ENCODE peak calls at places on chromosomes 6 and 20, in nine cellular contexts. One of them, this sample, is unnamed.

GRCh38 chr6:90256698-90257485 is 39.8 kb downstream of the BACH2 start:
- DNase-seq in A673: peak; percentile 4
- DNase-seq in hypothalamus: no peak
- DNase-seq in activated CD4-positive, alpha-beta T cell treated with anti-CD3 and anti-CD28 coated beads, Interleukin-2, amount 50 U/mL, for 1 hour: no peak
- DNase-seq in astrocyte of the hippocampus: peak; percentile 35
- DNase-seq in T-helper 2 cell: no peak
- DNase-seq in Kasumi-1: no peak
- DNase-seq in stimulated activated CD4-positive, alpha-beta T cell treated with anti-CD3 and anti-CD28 coated beads, Interleukin-15, amount 100 ng/mL, for 1 hour: no peak
- DNase-seq in psoas muscle: no peak
- DNase-seq in this sample: no peak

GRCh38 chr6:3138341-3138740 is 19.0 kb downstream of the TUBB2A start:
- DNase-seq in stimulated activated CD4-positive, alpha-beta T cell treated with anti-CD3 and anti-CD28 coated beads, Interleukin-15, amount 100 ng/mL, for 1 hour: no peak
- DNase-seq in A673: peak; percentile 52
- DNase-seq in psoas muscle: no peak
- DNase-seq in T-helper 2 cell: no peak
- DNase-seq in astrocyte of the hippocampus: no peak
- DNase-seq in activated CD4-positive, alpha-beta T cell treated with anti-CD3 and anti-CD28 coated beads, Interleukin-2, amount 50 U/mL, for 1 hour: no peak
- DNase-seq in hypothalamus: no peak
- DNase-seq in Kasumi-1: no peak
- DNase-seq in this sample: no peak

GRCh38 chr6:143642403-143642802 is 35.4 kb upstream of the PHACTR2 start:
- DNase-seq in A673: no peak
- DNase-seq in astrocyte of the hippocampus: no peak
- DNase-seq in activated CD4-positive, alpha-beta T cell treated with anti-CD3 and anti-CD28 coated beads, Interleukin-2, amount 50 U/mL, for 1 hour: no peak
- DNase-seq in T-helper 2 cell: no peak
- DNase-seq in Kasumi-1: no peak
- DNase-seq in stimulated activated CD4-positive, alpha-beta T cell treated with anti-CD3 and anti-CD28 coated beads, Interleukin-15, amount 100 ng/mL, for 1 hour: no peak
- DNase-seq in psoas muscle: no peak
- DNase-seq in hypothalamus: no peak
- DNase-seq in this sample: no peak

GRCh38 chr20:49501917-49502316 is 19.4 kb upstream of the KCNB1 start:
- DNase-seq in activated CD4-positive, alpha-beta T cell treated with anti-CD3 and anti-CD28 coated beads, Interleukin-2, amount 50 U/mL, for 1 hour: no peak
- DNase-seq in astrocyte of the hippocampus: peak; percentile 31
- DNase-seq in Kasumi-1: no peak
- DNase-seq in psoas muscle: peak; percentile 9
- DNase-seq in stimulated activated CD4-positive, alpha-beta T cell treated with anti-CD3 and anti-CD28 coated beads, Interleukin-15, amount 100 ng/mL, for 1 hour: no peak
- DNase-seq in hypothalamus: no peak
- DNase-seq in T-helper 2 cell: no peak
- DNase-seq in A673: peak; percentile 30
- DNase-seq in this sample: no peak

GRCh38 chr6:170287371-170287876 is 3.5 kb downstream of the DLL1 start:
- DNase-seq in astrocyte of the hippocampus: no peak
- DNase-seq in Kasumi-1: no peak
- DNase-seq in stimulated activated CD4-positive, alpha-beta T cell treated with anti-CD3 and anti-CD28 coated beads, Interleukin-15, amount 100 ng/mL, for 1 hour: no peak
- DNase-seq in hypothalamus: no peak
- DNase-seq in A673: no peak
- DNase-seq in activated CD4-positive, alpha-beta T cell treated with anti-CD3 and anti-CD28 coated beads, Interleukin-2, amount 50 U/mL, for 1 hour: no peak
- DNase-seq in T-helper 2 cell: no peak
- DNase-seq in psoas muscle: peak; percentile 58
- DNase-seq in this sample: no peak

GRCh38 chr6:24659547-24659946 is 7.2 kb downstream of the TDP2 start:
- DNase-seq in psoas muscle: no peak
- DNase-seq in stimulated activated CD4-positive, alpha-beta T cell treated with anti-CD3 and anti-CD28 coated beads, Interleukin-15, amount 100 ng/mL, for 1 hour: no peak
- DNase-seq in hypothalamus: no peak
- DNase-seq in activated CD4-positive, alpha-beta T cell treated with anti-CD3 and anti-CD28 coated beads, Interleukin-2, amount 50 U/mL, for 1 hour: no peak
- DNase-seq in T-helper 2 cell: no peak
- DNase-seq in Kasumi-1: no peak
- DNase-seq in astrocyte of the hippocampus: no peak
- DNase-seq in A673: no peak
- DNase-seq in this sample: no peak

GRCh38 chr6:3244003-3244831 is 14.5 kb upstream of the PSMG4 start:
- DNase-seq in hypothalamus: no peak
- DNase-seq in Kasumi-1: no peak
- DNase-seq in stimulated activated CD4-positive, alpha-beta T cell treated with anti-CD3 and anti-CD28 coated beads, Interleukin-15, amount 100 ng/mL, for 1 hour: no peak
- DNase-seq in psoas muscle: no peak
- DNase-seq in A673: no peak
- DNase-seq in T-helper 2 cell: no peak
- DNase-seq in astrocyte of the hippocampus: no peak
- DNase-seq in activated CD4-positive, alpha-beta T cell treated with anti-CD3 and anti-CD28 coated beads, Interleukin-2, amount 50 U/mL, for 1 hour: no peak
- DNase-seq in this sample: no peak

GRCh38 chr6:26157150-26157837 is 70.1 kb downstream of the HFE start:
- DNase-seq in psoas muscle: peak; percentile 80
- DNase-seq in activated CD4-positive, alpha-beta T cell treated with anti-CD3 and anti-CD28 coated beads, Interleukin-2, amount 50 U/mL, for 1 hour: peak; percentile 56
- DNase-seq in T-helper 2 cell: peak; percentile 30
- DNase-seq in A673: no peak
- DNase-seq in Kasumi-1: peak; percentile 79
- DNase-seq in astrocyte of the hippocampus: peak; percentile 67
- DNase-seq in hypothalamus: peak; percentile 14
- DNase-seq in stimulated activated CD4-positive, alpha-beta T cell treated with anti-CD3 and anti-CD28 coated beads, Interleukin-15, amount 100 ng/mL, for 1 hour: peak; percentile 27
- DNase-seq in this sample: peak; percentile 71

GRCh38 chr20:9066196-9066595 is 2.7 kb upstream of the PLCB4 start:
- DNase-seq in stimulated activated CD4-positive, alpha-beta T cell treated with anti-CD3 and anti-CD28 coated beads, Interleukin-15, amount 100 ng/mL, for 1 hour: no peak
- DNase-seq in hypothalamus: no peak
- DNase-seq in A673: no peak
- DNase-seq in psoas muscle: no peak
- DNase-seq in astrocyte of the hippocampus: no peak
- DNase-seq in Kasumi-1: no peak
- DNase-seq in activated CD4-positive, alpha-beta T cell treated with anti-CD3 and anti-CD28 coated beads, Interleukin-2, amount 50 U/mL, for 1 hour: no peak
- DNase-seq in T-helper 2 cell: no peak
- DNase-seq in this sample: no peak

GRCh38 chr20:57582432-57583288 is 21.8 kb downstream of the PCK1 start:
- DNase-seq in Kasumi-1: no peak
- DNase-seq in A673: peak; percentile 83
- DNase-seq in hypothalamus: no peak
- DNase-seq in psoas muscle: no peak
- DNase-seq in T-helper 2 cell: no peak
- DNase-seq in activated CD4-positive, alpha-beta T cell treated with anti-CD3 and anti-CD28 coated beads, Interleukin-2, amount 50 U/mL, for 1 hour: no peak
- DNase-seq in stimulated activated CD4-positive, alpha-beta T cell treated with anti-CD3 and anti-CD28 coated beads, Interleukin-15, amount 100 ng/mL, for 1 hour: no peak
- DNase-seq in astrocyte of the hippocampus: peak; percentile 91
- DNase-seq in this sample: no peak

GRCh38 chr6:132270745-132271414 is 130.4 kb downstream of the MOXD1 start:
- DNase-seq in psoas muscle: no peak
- DNase-seq in astrocyte of the hippocampus: no peak
- DNase-seq in T-helper 2 cell: no peak
- DNase-seq in A673: no peak
- DNase-seq in activated CD4-positive, alpha-beta T cell treated with anti-CD3 and anti-CD28 coated beads, Interleukin-2, amount 50 U/mL, for 1 hour: no peak
- DNase-seq in Kasumi-1: no peak
- DNase-seq in hypothalamus: no peak
- DNase-seq in stimulated activated CD4-positive, alpha-beta T cell treated with anti-CD3 and anti-CD28 coated beads, Interleukin-15, amount 100 ng/mL, for 1 hour: no peak
- DNase-seq in this sample: no peak

GRCh38 chr20:49384437-49385434 is 97.7 kb downstream of the KCNB1 start:
- DNase-seq in A673: peak; percentile 87
- DNase-seq in hypothalamus: peak; percentile 31
- DNase-seq in Kasumi-1: peak; percentile 68
- DNase-seq in activated CD4-positive, alpha-beta T cell treated with anti-CD3 and anti-CD28 coated beads, Interleukin-2, amount 50 U/mL, for 1 hour: peak; percentile 59
- DNase-seq in astrocyte of the hippocampus: peak; percentile 75
- DNase-seq in T-helper 2 cell: peak; percentile 33
- DNase-seq in stimulated activated CD4-positive, alpha-beta T cell treated with anti-CD3 and anti-CD28 coated beads, Interleukin-15, amount 100 ng/mL, for 1 hour: peak; percentile 2
- DNase-seq in psoas muscle: peak; percentile 82
- DNase-seq in this sample: peak; percentile 12

GRCh38 chr20:4141616-4142240 is 126.4 kb upstream of the RNF24 start:
- DNase-seq in hypothalamus: no peak
- DNase-seq in A673: no peak
- DNase-seq in activated CD4-positive, alpha-beta T cell treated with anti-CD3 and anti-CD28 coated beads, Interleukin-2, amount 50 U/mL, for 1 hour: no peak
- DNase-seq in T-helper 2 cell: no peak
- DNase-seq in stimulated activated CD4-positive, alpha-beta T cell treated with anti-CD3 and anti-CD28 coated beads, Interleukin-15, amount 100 ng/mL, for 1 hour: no peak
- DNase-seq in psoas muscle: no peak
- DNase-seq in Kasumi-1: no peak
- DNase-seq in astrocyte of the hippocampus: no peak
- DNase-seq in this sample: no peak

GRCh38 chr6:41443616-41444525 is 102.3 kb upstream of the FOXP4 start:
- DNase-seq in Kasumi-1: no peak
- DNase-seq in astrocyte of the hippocampus: no peak
- DNase-seq in A673: peak; percentile 40
- DNase-seq in stimulated activated CD4-positive, alpha-beta T cell treated with anti-CD3 and anti-CD28 coated beads, Interleukin-15, amount 100 ng/mL, for 1 hour: no peak
- DNase-seq in activated CD4-positive, alpha-beta T cell treated with anti-CD3 and anti-CD28 coated beads, Interleukin-2, amount 50 U/mL, for 1 hour: no peak
- DNase-seq in hypothalamus: no peak
- DNase-seq in psoas muscle: peak; percentile 73
- DNase-seq in T-helper 2 cell: no peak
- DNase-seq in this sample: no peak

GRCh38 chr6:140071601-140072062 is 697.2 kb upstream of the CITED2 start:
- DNase-seq in psoas muscle: no peak
- DNase-seq in Kasumi-1: no peak
- DNase-seq in astrocyte of the hippocampus: peak; percentile 59
- DNase-seq in stimulated activated CD4-positive, alpha-beta T cell treated with anti-CD3 and anti-CD28 coated beads, Interleukin-15, amount 100 ng/mL, for 1 hour: no peak
- DNase-seq in A673: no peak
- DNase-seq in activated CD4-positive, alpha-beta T cell treated with anti-CD3 and anti-CD28 coated beads, Interleukin-2, amount 50 U/mL, for 1 hour: no peak
- DNase-seq in T-helper 2 cell: no peak
- DNase-seq in hypothalamus: no peak
- DNase-seq in this sample: no peak

GRCh38 chr6:136783495-136784270 is 8.6 kb downstream of the MAP3K5 start:
- DNase-seq in T-helper 2 cell: no peak
- DNase-seq in A673: no peak
- DNase-seq in Kasumi-1: peak; percentile 98
- DNase-seq in astrocyte of the hippocampus: no peak
- DNase-seq in hypothalamus: peak; percentile 4
- DNase-seq in stimulated activated CD4-positive, alpha-beta T cell treated with anti-CD3 and anti-CD28 coated beads, Interleukin-15, amount 100 ng/mL, for 1 hour: no peak
- DNase-seq in psoas muscle: no peak
- DNase-seq in activated CD4-positive, alpha-beta T cell treated with anti-CD3 and anti-CD28 coated beads, Interleukin-2, amount 50 U/mL, for 1 hour: no peak
- DNase-seq in this sample: no peak

GRCh38 chr20:56422824-56423189 is 10.7 kb downstream of the CASS4 start:
- DNase-seq in activated CD4-positive, alpha-beta T cell treated with anti-CD3 and anti-CD28 coated beads, Interleukin-2, amount 50 U/mL, for 1 hour: no peak
- DNase-seq in A673: no peak
- DNase-seq in stimulated activated CD4-positive, alpha-beta T cell treated with anti-CD3 and anti-CD28 coated beads, Interleukin-15, amount 100 ng/mL, for 1 hour: no peak
- DNase-seq in psoas muscle: no peak
- DNase-seq in hypothalamus: no peak
- DNase-seq in astrocyte of the hippocampus: no peak
- DNase-seq in Kasumi-1: no peak
- DNase-seq in T-helper 2 cell: no peak
- DNase-seq in this sample: no peak

GRCh38 chr6:1832844-1833787 is 223.4 kb downstream of the FOXC1 start:
- DNase-seq in T-helper 2 cell: no peak
- DNase-seq in stimulated activated CD4-positive, alpha-beta T cell treated with anti-CD3 and anti-CD28 coated beads, Interleukin-15, amount 100 ng/mL, for 1 hour: no peak
- DNase-seq in astrocyte of the hippocampus: peak; percentile 85
- DNase-seq in activated CD4-positive, alpha-beta T cell treated with anti-CD3 and anti-CD28 coated beads, Interleukin-2, amount 50 U/mL, for 1 hour: no peak
- DNase-seq in A673: no peak
- DNase-seq in psoas muscle: peak; percentile 68
- DNase-seq in hypothalamus: no peak
- DNase-seq in Kasumi-1: no peak
- DNase-seq in this sample: no peak

GRCh38 chr6:154515808-154516207 is 5.3 kb upstream of the CNKSR3 start:
- DNase-seq in Kasumi-1: no peak
- DNase-seq in A673: peak; percentile 24
- DNase-seq in stimulated activated CD4-positive, alpha-beta T cell treated with anti-CD3 and anti-CD28 coated beads, Interleukin-15, amount 100 ng/mL, for 1 hour: no peak
- DNase-seq in T-helper 2 cell: no peak
- DNase-seq in hypothalamus: no peak
- DNase-seq in astrocyte of the hippocampus: no peak
- DNase-seq in activated CD4-positive, alpha-beta T cell treated with anti-CD3 and anti-CD28 coated beads, Interleukin-2, amount 50 U/mL, for 1 hour: no peak
- DNase-seq in psoas muscle: no peak
- DNase-seq in this sample: no peak

GRCh38 chr6:84332139-84333034 is 104.9 kb upstream of the CEP162 start:
- DNase-seq in A673: no peak
- DNase-seq in activated CD4-positive, alpha-beta T cell treated with anti-CD3 and anti-CD28 coated beads, Interleukin-2, amount 50 U/mL, for 1 hour: no peak
- DNase-seq in hypothalamus: no peak
- DNase-seq in stimulated activated CD4-positive, alpha-beta T cell treated with anti-CD3 and anti-CD28 coated beads, Interleukin-15, amount 100 ng/mL, for 1 hour: no peak
- DNase-seq in Kasumi-1: no peak
- DNase-seq in T-helper 2 cell: no peak
- DNase-seq in psoas muscle: no peak
- DNase-seq in astrocyte of the hippocampus: no peak
- DNase-seq in this sample: no peak

GRCh38 chr6:33840064-33840926 is 36.5 kb upstream of the MLN start:
- DNase-seq in psoas muscle: no peak
- DNase-seq in A673: peak; percentile 98
- DNase-seq in astrocyte of the hippocampus: peak; percentile 84
- DNase-seq in activated CD4-positive, alpha-beta T cell treated with anti-CD3 and anti-CD28 coated beads, Interleukin-2, amount 50 U/mL, for 1 hour: no peak
- DNase-seq in stimulated activated CD4-positive, alpha-beta T cell treated with anti-CD3 and anti-CD28 coated beads, Interleukin-15, amount 100 ng/mL, for 1 hour: no peak
- DNase-seq in hypothalamus: no peak
- DNase-seq in Kasumi-1: peak; percentile 97
- DNase-seq in T-helper 2 cell: no peak
- DNase-seq in this sample: no peak

GRCh38 chr6:124854338-124854922 is 107.8 kb upstream of the RNF217 start:
- DNase-seq in Kasumi-1: no peak
- DNase-seq in activated CD4-positive, alpha-beta T cell treated with anti-CD3 and anti-CD28 coated beads, Interleukin-2, amount 50 U/mL, for 1 hour: no peak
- DNase-seq in hypothalamus: no peak
- DNase-seq in T-helper 2 cell: no peak
- DNase-seq in A673: peak; percentile 38
- DNase-seq in stimulated activated CD4-positive, alpha-beta T cell treated with anti-CD3 and anti-CD28 coated beads, Interleukin-15, amount 100 ng/mL, for 1 hour: no peak
- DNase-seq in astrocyte of the hippocampus: no peak
- DNase-seq in psoas muscle: no peak
- DNase-seq in this sample: no peak

GRCh38 chr6:142872376-142872775 is 72.6 kb downstream of the HIVEP2 start:
- DNase-seq in astrocyte of the hippocampus: peak; percentile 26
- DNase-seq in A673: no peak
- DNase-seq in psoas muscle: no peak
- DNase-seq in activated CD4-positive, alpha-beta T cell treated with anti-CD3 and anti-CD28 coated beads, Interleukin-2, amount 50 U/mL, for 1 hour: no peak
- DNase-seq in stimulated activated CD4-positive, alpha-beta T cell treated with anti-CD3 and anti-CD28 coated beads, Interleukin-15, amount 100 ng/mL, for 1 hour: no peak
- DNase-seq in T-helper 2 cell: no peak
- DNase-seq in hypothalamus: no peak
- DNase-seq in Kasumi-1: no peak
- DNase-seq in this sample: no peak

GRCh38 chr20:49635171-49635570 is 67.2 kb upstream of the PTGIS start:
- DNase-seq in activated CD4-positive, alpha-beta T cell treated with anti-CD3 and anti-CD28 coated beads, Interleukin-2, amount 50 U/mL, for 1 hour: no peak
- DNase-seq in stimulated activated CD4-positive, alpha-beta T cell treated with anti-CD3 and anti-CD28 coated beads, Interleukin-15, amount 100 ng/mL, for 1 hour: no peak
- DNase-seq in hypothalamus: no peak
- DNase-seq in Kasumi-1: peak; percentile 36
- DNase-seq in psoas muscle: peak; percentile 62
- DNase-seq in T-helper 2 cell: no peak
- DNase-seq in A673: no peak
- DNase-seq in astrocyte of the hippocampus: no peak
- DNase-seq in this sample: no peak

GRCh38 chr20:53099851-53100250 is 127.7 kb downstream of the TSHZ2 start:
- DNase-seq in stimulated activated CD4-positive, alpha-beta T cell treated with anti-CD3 and anti-CD28 coated beads, Interleukin-15, amount 100 ng/mL, for 1 hour: no peak
- DNase-seq in A673: no peak
- DNase-seq in astrocyte of the hippocampus: peak; percentile 35
- DNase-seq in psoas muscle: no peak
- DNase-seq in hypothalamus: no peak
- DNase-seq in activated CD4-positive, alpha-beta T cell treated with anti-CD3 and anti-CD28 coated beads, Interleukin-2, amount 50 U/mL, for 1 hour: no peak
- DNase-seq in Kasumi-1: no peak
- DNase-seq in T-helper 2 cell: no peak
- DNase-seq in this sample: no peak

GRCh38 chr20:48682529-48683385 is 145.0 kb downstream of the PREX1 start:
- DNase-seq in psoas muscle: peak; percentile 82
- DNase-seq in A673: peak; percentile 99
- DNase-seq in activated CD4-positive, alpha-beta T cell treated with anti-CD3 and anti-CD28 coated beads, Interleukin-2, amount 50 U/mL, for 1 hour: no peak
- DNase-seq in Kasumi-1: peak; percentile 64
- DNase-seq in stimulated activated CD4-positive, alpha-beta T cell treated with anti-CD3 and anti-CD28 coated beads, Interleukin-15, amount 100 ng/mL, for 1 hour: no peak
- DNase-seq in astrocyte of the hippocampus: peak; percentile 91
- DNase-seq in hypothalamus: peak; percentile 36
- DNase-seq in T-helper 2 cell: no peak
- DNase-seq in this sample: no peak

GRCh38 chr6:156618600-156619205 is 158.5 kb upstream of the ARID1B start:
- DNase-seq in T-helper 2 cell: no peak
- DNase-seq in A673: peak; percentile 68
- DNase-seq in astrocyte of the hippocampus: peak; percentile 40
- DNase-seq in activated CD4-positive, alpha-beta T cell treated with anti-CD3 and anti-CD28 coated beads, Interleukin-2, amount 50 U/mL, for 1 hour: no peak
- DNase-seq in psoas muscle: no peak
- DNase-seq in Kasumi-1: no peak
- DNase-seq in hypothalamus: no peak
- DNase-seq in stimulated activated CD4-positive, alpha-beta T cell treated with anti-CD3 and anti-CD28 coated beads, Interleukin-15, amount 100 ng/mL, for 1 hour: no peak
- DNase-seq in this sample: no peak

GRCh38 chr20:47143658-47144057 is 212.8 kb downstream of the ZMYND8 start:
- DNase-seq in T-helper 2 cell: no peak
- DNase-seq in activated CD4-positive, alpha-beta T cell treated with anti-CD3 and anti-CD28 coated beads, Interleukin-2, amount 50 U/mL, for 1 hour: no peak
- DNase-seq in A673: no peak
- DNase-seq in hypothalamus: no peak
- DNase-seq in astrocyte of the hippocampus: no peak
- DNase-seq in stimulated activated CD4-positive, alpha-beta T cell treated with anti-CD3 and anti-CD28 coated beads, Interleukin-15, amount 100 ng/mL, for 1 hour: no peak
- DNase-seq in psoas muscle: no peak
- DNase-seq in Kasumi-1: no peak
- DNase-seq in this sample: no peak

GRCh38 chr6:36595168-36595818 is 1.1 kb downstream of the SRSF3 start:
- DNase-seq in astrocyte of the hippocampus: peak; percentile 56
- DNase-seq in A673: peak; percentile 64
- DNase-seq in activated CD4-positive, alpha-beta T cell treated with anti-CD3 and anti-CD28 coated beads, Interleukin-2, amount 50 U/mL, for 1 hour: no peak
- DNase-seq in psoas muscle: no peak
- DNase-seq in T-helper 2 cell: no peak
- DNase-seq in stimulated activated CD4-positive, alpha-beta T cell treated with anti-CD3 and anti-CD28 coated beads, Interleukin-15, amount 100 ng/mL, for 1 hour: no peak
- DNase-seq in hypothalamus: no peak
- DNase-seq in Kasumi-1: peak; percentile 61
- DNase-seq in this sample: no peak

GRCh38 chr20:25199473-25200265 is 4.2 kb downstream of the ENTPD6 start:
- DNase-seq in astrocyte of the hippocampus: no peak
- DNase-seq in T-helper 2 cell: no peak
- DNase-seq in psoas muscle: no peak
- DNase-seq in Kasumi-1: no peak
- DNase-seq in A673: no peak
- DNase-seq in hypothalamus: no peak
- DNase-seq in activated CD4-positive, alpha-beta T cell treated with anti-CD3 and anti-CD28 coated beads, Interleukin-2, amount 50 U/mL, for 1 hour: no peak
- DNase-seq in stimulated activated CD4-positive, alpha-beta T cell treated with anti-CD3 and anti-CD28 coated beads, Interleukin-15, amount 100 ng/mL, for 1 hour: no peak
- DNase-seq in this sample: no peak

GRCh38 chr6:15375018-15375417 is 129.1 kb downstream of the JARID2 start:
- DNase-seq in astrocyte of the hippocampus: no peak
- DNase-seq in psoas muscle: no peak
- DNase-seq in activated CD4-positive, alpha-beta T cell treated with anti-CD3 and anti-CD28 coated beads, Interleukin-2, amount 50 U/mL, for 1 hour: no peak
- DNase-seq in stimulated activated CD4-positive, alpha-beta T cell treated with anti-CD3 and anti-CD28 coated beads, Interleukin-15, amount 100 ng/mL, for 1 hour: no peak
- DNase-seq in A673: no peak
- DNase-seq in Kasumi-1: no peak
- DNase-seq in T-helper 2 cell: no peak
- DNase-seq in hypothalamus: no peak
- DNase-seq in this sample: no peak